ENCODE peak calls at places on chromosomes 1 and 21, in seven cellular contexts. B is left cardiac atrium; W is stimulated activated CD4-positive, alpha-beta T cell treated with anti-CD3 and anti-CD28 coated beads, TNF-alpha, amount 100 ng/mL, for 48 hours; C is OCI-LY7; G is NCI-H1105; M is RWPE1; F is epithelial cell of esophagus. S is an unnamed sample.

GRCh38 chr21:40587786-40588353 is 259.1 kb downstream of the DSCAM start:
- DNase-seq in B (no peak), W (no peak), C (no peak), G (no peak), M (no peak), F (peak), S (no peak)

GRCh38 chr1:109327285-109327684 is 20.5 kb upstream of the MYBPHL start:
- DNase-seq in B (no peak), W (no peak), C (no peak), G (no peak), M (no peak), F (no peak), S (no peak)

GRCh38 chr1:171814692-171815091 is 26.6 kb upstream of the DNM3 start:
- DNase-seq in B (no peak), W (no peak), C (no peak), G (no peak), M (no peak), F (no peak), S (no peak)

GRCh38 chr1:147171399-147172167 is 687 bp downstream of the PRKAB2 start:
- DNase-seq in B (no peak), W (no peak), C (peak), G (no peak), M (peak), F (peak), S (no peak)

GRCh38 chr1:96360036-96360795 is 361.4 kb upstream of the PTBP2 start:
- DNase-seq in B (no peak), W (no peak), C (no peak), G (no peak), M (peak), F (peak), S (peak)

GRCh38 chr1:111392042-111392441 is 35.5 kb downstream of the OVGP1 start:
- DNase-seq in B (no peak), W (no peak), C (no peak), G (no peak), M (no peak), F (no peak), S (no peak)

GRCh38 chr1:1246601-1247340 is at the start of gene C1QTNF12:
- DNase-seq in B (no peak), W (no peak), C (no peak), G (no peak), M (no peak), F (peak), S (no peak)

GRCh38 chr1:31760422-31760900 is 3.7 kb downstream of the ADGRB2 start:
- DNase-seq in B (no peak), W (no peak), C (peak), G (peak), M (no peak), F (no peak), S (no peak)

GRCh38 chr1:38000529-38001453 is 4.5 kb downstream of the FHL3 start:
- DNase-seq in B (peak), W (no peak), C (no peak), G (no peak), M (peak), F (peak), S (peak)

GRCh38 chr1:92989936-92990582 is 28.8 kb upstream of the DIPK1A start:
- DNase-seq in B (no peak), W (no peak), C (no peak), G (no peak), M (no peak), F (peak), S (peak)

GRCh38 chr1:77373702-77374101 is 91.9 kb downstream of the AK5 start:
- DNase-seq in B (no peak), W (no peak), C (no peak), G (no peak), M (no peak), F (no peak), S (no peak)

GRCh38 chr1:34787461-34788420 is 5.1 kb upstream of the GJA4 start:
- DNase-seq in B (no peak), W (no peak), C (peak), G (no peak), M (no peak), F (peak), S (no peak)

GRCh38 chr1:61672376-61672775 is 52.6 kb downstream of the TM2D1 start:
- DNase-seq in B (no peak), W (no peak), C (no peak), G (no peak), M (no peak), F (peak), S (no peak)

GRCh38 chr1:100076319-100076718 is 56.4 kb downstream of the SASS6 start:
- DNase-seq in B (no peak), W (no peak), C (no peak), G (no peak), M (no peak), F (no peak), S (no peak)

GRCh38 chr21:41707231-41707988 is 59.4 kb downstream of the RIPK4 start:
- DNase-seq in B (no peak), W (no peak), C (no peak), G (no peak), M (peak), F (peak), S (no peak)

GRCh38 chr1:114458208-114458777 is 52.7 kb downstream of the TRIM33 start:
- DNase-seq in B (no peak), W (no peak), C (no peak), G (no peak), M (peak), F (peak), S (peak)

GRCh38 chr1:87897486-87897885 is 568.8 kb downstream of the LMO4 start:
- DNase-seq in B (no peak), W (no peak), C (no peak), G (no peak), M (no peak), F (no peak), S (no peak)

GRCh38 chr1:110288111-110288510 is 51.1 kb upstream of the RBM15 start:
- DNase-seq in B (no peak), W (no peak), C (no peak), G (no peak), M (no peak), F (no peak), S (no peak)

GRCh38 chr1:3714284-3714741 is 37.9 kb upstream of the CCDC27 start:
- DNase-seq in B (no peak), W (no peak), C (no peak), G (no peak), M (no peak), F (no peak), S (no peak)

GRCh38 chr1:220497220-220497756 is 30.6 kb upstream of the MARK1 start:
- DNase-seq in B (no peak), W (no peak), C (no peak), G (no peak), M (no peak), F (peak), S (no peak)

GRCh38 chr1:243343970-243344749 is 88.3 kb downstream of the SDCCAG8 start:
- DNase-seq in B (no peak), W (no peak), C (peak), G (peak), M (peak), F (peak), S (peak)

GRCh38 chr21:44400791-44401385 is 47.5 kb downstream of the TRPM2 start:
- DNase-seq in B (no peak), W (no peak), C (no peak), G (no peak), M (no peak), F (no peak), S (no peak)